ENCODE peak calls at places on chromosome 21, in ten cellular contexts. R, F, L, C, S, B, V, J, H and O are unnamed samples.

GRCh38 chr21:43603641-43604504 is 55.4 kb downstream of the HSF2BP start:
- DNase-seq in R (no peak), F (no peak), L (no peak), C (no peak), S (no peak), B (no peak), V (no peak), J (no peak), H (no peak), O (peak)

GRCh38 chr21:42552407-42553336 is 39.0 kb downstream of the SLC37A1 start:
- DNase-seq in R (no peak), F (no peak), L (no peak), C (no peak), S (no peak), B (no peak), V (no peak), J (no peak), H (no peak), O (no peak)

GRCh38 chr21:31731112-31731801 is 661 bp downstream of the SCAF4 start:
- DNase-seq in R (peak), F (peak), L (no peak), C (peak), S (peak), B (no peak), V (no peak), J (peak), H (peak), O (no peak)

GRCh38 chr21:39644069-39644468 is 31.3 kb downstream of the B3GALT5 start:
- DNase-seq in R (no peak), F (no peak), L (no peak), C (no peak), S (no peak), B (no peak), V (no peak), J (no peak), H (no peak), O (no peak)

GRCh38 chr21:46099476-46099875 is 1.6 kb downstream of the COL6A2 start:
- DNase-seq in R (no peak), F (peak), L (no peak), C (no peak), S (no peak), B (no peak), V (no peak), J (no peak), H (no peak), O (peak)

GRCh38 chr21:33042812-33043211 is 17.1 kb downstream of the OLIG2 start:
- DNase-seq in R (no peak), F (no peak), L (no peak), C (no peak), S (no peak), B (peak), V (no peak), J (no peak), H (no peak), O (peak)

GRCh38 chr21:39633043-39633442 is 20.3 kb downstream of the B3GALT5 start:
- DNase-seq in R (no peak), F (no peak), L (no peak), C (no peak), S (no peak), B (peak), V (no peak), J (no peak), H (no peak), O (no peak)

GRCh38 chr21:42675403-42675802 is 22.0 kb downstream of the PDE9A start:
- DNase-seq in R (no peak), F (no peak), L (no peak), C (no peak), S (no peak), B (no peak), V (no peak), J (no peak), H (no peak), O (no peak)

GRCh38 chr21:38267991-38268858 is 11.4 kb downstream of the KCNJ15 start:
- DNase-seq in R (no peak), F (no peak), L (no peak), C (no peak), S (no peak), B (peak), V (no peak), J (no peak), H (no peak), O (no peak)

GRCh38 chr21:37374026-37374425 is 7.5 kb downstream of the DYRK1A start:
- DNase-seq in R (no peak), F (no peak), L (no peak), C (no peak), S (no peak), B (peak), V (no peak), J (no peak), H (no peak), O (peak)

GRCh38 chr21:17607684-17608083 is 5.0 kb downstream of the BTG3 start:
- DNase-seq in R (no peak), F (no peak), L (no peak), C (no peak), S (no peak), B (peak), V (no peak), J (no peak), H (no peak), O (no peak)